ENCODE peak calls at places on chromosomes 12 and 14, in seven cellular contexts. R, L, B, O, W, U and S are unnamed samples.

GRCh38 chr12:54592316-54592715 is 3.9 kb upstream of the PPP1R1A start:
- DNase-seq in O (no peak), U (no peak), L (no peak), B (no peak), W (no peak), R (no peak), S (no peak)

GRCh38 chr14:103723176-103724081 is 7.8 kb downstream of the ZFYVE21 start:
- DNase-seq in B (no peak), R (no peak), L (no peak), U (no peak), W (no peak), O (no peak), S (no peak)

GRCh38 chr12:47293406-47293805 is 213.6 kb upstream of the AMIGO2 start:
- DNase-seq in O (no peak), U (no peak), L (no peak), W (no peak), B (no peak), R (no peak), S (no peak)

GRCh38 chr14:60650382-60650961 is 1.2 kb upstream of the SIX1 start:
- DNase-seq in W (no peak), B (peak), O (no peak), U (no peak), L (no peak), R (no peak), S (no peak)

GRCh38 chr12:1936406-1937320 is 18.2 kb upstream of the CACNA2D4 start:
- DNase-seq in U (no peak), L (peak), W (no peak), B (peak), O (peak), R (no peak), S (peak)

GRCh38 chr14:61090432-61091216 is 109.6 kb downstream of the SLC38A6 start:
- DNase-seq in W (no peak), B (no peak), O (no peak), U (no peak), R (no peak), L (no peak), S (no peak)

GRCh38 chr12:88145567-88146347 is 3.6 kb downstream of the TMTC3 start:
- DNase-seq in B (no peak), W (no peak), R (no peak), L (no peak), O (no peak), U (no peak), S (no peak)

GRCh38 chr14:67396381-67396965 is 15.5 kb downstream of the PLEK2 start:
- DNase-seq in B (no peak), R (no peak), U (no peak), O (no peak), W (no peak), L (no peak), S (no peak)

GRCh38 chr14:74793506-74794155 is 30.5 kb downstream of the YLPM1 start:
- DNase-seq in L (no peak), O (no peak), B (no peak), W (peak), U (no peak), R (peak), S (no peak)

GRCh38 chr12:49825971-49826421 is 2.2 kb downstream of the NCKAP5L start:
- DNase-seq in U (no peak), L (no peak), O (no peak), B (no peak), R (no peak), W (no peak), S (no peak)

GRCh38 chr14:32367501-32367900 is 38.4 kb downstream of the AKAP6 start:
- DNase-seq in L (no peak), W (no peak), B (no peak), R (no peak), U (no peak), O (no peak), S (no peak)

GRCh38 chr14:32368107-32368506 is 39.0 kb downstream of the AKAP6 start:
- DNase-seq in U (no peak), R (no peak), L (no peak), W (no peak), B (no peak), O (no peak), S (no peak)

GRCh38 chr14:32364941-32365340 is 35.8 kb downstream of the AKAP6 start:
- DNase-seq in O (no peak), L (no peak), W (no peak), U (no peak), R (no peak), B (no peak), S (no peak)

GRCh38 chr14:32366995-32367394 is 37.9 kb downstream of the AKAP6 start:
- DNase-seq in U (no peak), O (no peak), R (no peak), L (no peak), B (no peak), W (no peak), S (no peak)

DNA sequence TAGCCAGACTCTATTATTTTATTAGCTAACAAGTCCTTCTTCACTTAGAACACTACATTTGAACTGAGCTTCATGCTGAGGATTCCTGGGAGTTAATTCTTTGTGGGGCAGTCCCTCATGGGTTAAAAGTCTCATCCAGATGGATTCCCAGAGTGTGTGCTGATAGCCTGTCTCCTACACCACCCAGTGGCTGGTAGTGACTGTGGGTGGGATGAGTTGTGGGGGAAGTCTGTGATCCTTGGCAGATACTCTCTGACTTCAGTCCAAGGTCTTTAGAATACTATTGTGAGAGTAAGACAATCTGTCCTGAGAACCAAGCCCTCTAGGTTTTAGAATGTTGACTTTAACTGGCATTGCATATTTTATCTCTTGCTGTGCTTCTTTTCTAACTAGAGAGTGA is 37.2 kb downstream of the AKAP6 start:
- DNase-seq in L (no peak), W (no peak), U (no peak), O (no peak), R (no peak), B (peak), S (no peak)
- TF ChIP-seq CTCF in L (no peak), W (peak), U (no peak), O (no peak), R (no peak), B (no peak), S (no peak)

GRCh38 chr14:86505808-86506207 is 975.9 kb downstream of the FLRT2 start:
- DNase-seq in B (no peak), R (no peak), W (no peak), O (no peak), U (no peak), L (no peak), S (no peak)
- TF ChIP-seq POLR2A in B (no peak), R (no peak), W (no peak), O (no peak), U (no peak), L (no peak), S (no peak)

GRCh38 chr14:47539065-47539464 is 136.3 kb downstream of the MDGA2 start:
- DNase-seq in B (no peak), O (no peak), W (no peak), R (peak), U (no peak), L (no peak), S (no peak)
- TF ChIP-seq CTCF in B (no peak), O (no peak), W (no peak), R (peak), U (peak), L (no peak), S (peak)

DNA sequence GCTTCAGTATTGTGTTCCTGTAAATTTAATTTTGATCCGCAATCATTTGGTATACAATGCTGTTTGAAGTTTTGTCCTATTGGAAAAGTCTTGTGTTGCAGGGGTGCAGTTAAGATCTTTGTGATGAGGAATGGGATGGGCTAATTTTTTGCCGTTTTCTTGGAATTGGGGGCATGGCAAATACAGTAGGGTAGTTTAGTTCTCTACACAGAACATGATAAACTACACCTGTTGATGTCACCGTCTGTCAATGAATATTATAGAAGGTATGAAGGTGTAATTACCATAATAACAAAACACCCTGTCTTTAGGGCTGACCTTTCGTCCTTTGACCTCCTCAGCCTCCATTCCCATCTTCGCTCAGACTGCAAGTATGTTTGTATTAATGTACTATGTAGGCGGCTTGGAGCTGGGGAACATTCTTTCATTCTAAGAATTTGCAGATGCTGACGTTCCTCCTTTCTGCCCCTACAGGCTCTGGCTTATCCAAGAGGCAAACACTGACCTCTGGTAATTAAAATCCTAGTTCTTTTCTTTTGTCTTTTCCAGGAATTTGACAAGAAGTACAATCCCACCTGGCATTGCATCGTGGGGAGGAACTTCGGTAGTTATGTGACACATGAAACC is 1.7 kb downstream of the DYNLL1 start:
- DNase-seq in O (no peak), B (no peak), U (no peak), W (no peak), R (no peak), L (no peak), S (no peak)
- TF ChIP-seq POLR2A in O (no peak), B (no peak), U (no peak), W (no peak), R (no peak), L (no peak), S (no peak)

GRCh38 chr12:96719671-96720362 is 187.2 kb upstream of the NEDD1 start:
- DNase-seq in U (no peak), W (no peak), L (no peak), O (no peak), R (peak), B (peak), S (no peak)

GRCh38 chr12:96720363-96720705 is 186.7 kb upstream of the NEDD1 start:
- DNase-seq in U (no peak), L (no peak), O (peak), R (peak), B (peak), W (no peak), S (no peak)
- TF ChIP-seq CTCF in U (no peak), L (no peak), O (no peak), R (no peak), B (no peak), W (no peak), S (no peak)

DNA sequence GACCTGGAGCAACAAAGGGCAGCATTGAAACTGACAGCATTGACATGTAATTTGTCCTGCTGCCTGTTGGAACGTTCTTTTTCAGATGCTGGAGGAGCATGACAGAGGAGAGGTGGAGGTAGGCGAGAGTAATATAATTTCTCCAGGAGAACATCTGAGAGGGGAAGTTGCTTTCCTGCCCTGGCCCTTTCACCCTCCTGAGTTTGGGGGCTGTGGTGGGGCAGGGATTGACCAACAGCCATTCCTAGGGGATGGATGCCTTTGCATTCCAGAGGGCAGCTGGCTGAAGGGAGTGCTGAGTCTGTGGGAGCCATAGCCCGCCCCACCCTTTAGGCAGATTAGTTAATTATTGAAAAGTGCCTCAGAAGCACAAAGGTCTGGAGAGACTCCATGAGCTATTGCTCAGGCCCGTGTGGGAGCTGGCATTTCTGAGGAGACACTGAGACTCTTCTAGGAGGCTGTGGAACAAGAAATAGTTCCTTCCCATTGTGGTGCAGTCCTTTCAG is 73.5 kb downstream of the ARF6 start:
- DNase-seq in R (no peak), B (no peak), L (no peak), U (no peak), O (no peak), W (no peak), S (no peak)
- TF ChIP-seq POLR2A in R (no peak), B (no peak), L (no peak), U (no peak), O (no peak), W (no peak), S (no peak)

GRCh38 chr14:54555651-54556050 is 11.3 kb upstream of the SAMD4A start:
- DNase-seq in U (no peak), L (no peak), O (no peak), W (peak), R (no peak), B (no peak), S (no peak)
- TF ChIP-seq CTCF in U (no peak), L (no peak), O (no peak), W (peak), R (no peak), B (no peak), S (no peak)